ENCODE peak calls at places on chromosomes 16 and 17, in six cellular contexts. One of them, this sample, is unnamed.

GRCh38 chr17:65345261-65346060 is 208.3 kb downstream of the RGS9 start:
- DNase-seq in stimulated activated CD4-positive, alpha-beta T cell treated with anti-CD3 and anti-CD28 coated beads, Interleukin-4, amount 100 ng/mL, for 4 hours: peak
- DNase-seq in SW 1271: no peak
- DNase-seq in NCI-H1694 treated with DMSO at 0.1 percent for 48 hours: no peak
- DNase-seq in ACHN: no peak
- DNase-seq in activated CD4-positive, CD25-positive, alpha-beta regulatory T cell: no peak
- DNase-seq in this sample: no peak

GRCh38 chr17:65559802-65560627 is 1.4 kb downstream of the AXIN2 start:
- DNase-seq in stimulated activated CD4-positive, alpha-beta T cell treated with anti-CD3 and anti-CD28 coated beads, Interleukin-4, amount 100 ng/mL, for 4 hours: peak
- DNase-seq in SW 1271: no peak
- DNase-seq in NCI-H1694 treated with DMSO at 0.1 percent for 48 hours: no peak
- DNase-seq in ACHN: no peak
- DNase-seq in activated CD4-positive, CD25-positive, alpha-beta regulatory T cell: no peak
- DNase-seq in this sample: no peak

GRCh38 chr16:47017636-47018035 is 44.2 kb upstream of the DNAJA2 start:
- DNase-seq in stimulated activated CD4-positive, alpha-beta T cell treated with anti-CD3 and anti-CD28 coated beads, Interleukin-4, amount 100 ng/mL, for 4 hours: no peak
- DNase-seq in SW 1271: no peak
- DNase-seq in NCI-H1694 treated with DMSO at 0.1 percent for 48 hours: no peak
- DNase-seq in ACHN: no peak
- DNase-seq in activated CD4-positive, CD25-positive, alpha-beta regulatory T cell: no peak
- DNase-seq in this sample: no peak

GRCh38 chr16:87498324-87499188 is 5.7 kb upstream of the ZCCHC14 start:
- DNase-seq in stimulated activated CD4-positive, alpha-beta T cell treated with anti-CD3 and anti-CD28 coated beads, Interleukin-4, amount 100 ng/mL, for 4 hours: no peak
- DNase-seq in SW 1271: no peak
- DNase-seq in NCI-H1694 treated with DMSO at 0.1 percent for 48 hours: no peak
- DNase-seq in ACHN: no peak
- DNase-seq in activated CD4-positive, CD25-positive, alpha-beta regulatory T cell: no peak
- DNase-seq in this sample: no peak

GRCh38 chr17:78796134-78796900 is 14.2 kb upstream of the CYTH1 start:
- DNase-seq in stimulated activated CD4-positive, alpha-beta T cell treated with anti-CD3 and anti-CD28 coated beads, Interleukin-4, amount 100 ng/mL, for 4 hours: no peak
- DNase-seq in SW 1271: no peak
- DNase-seq in NCI-H1694 treated with DMSO at 0.1 percent for 48 hours: no peak
- DNase-seq in ACHN: no peak
- DNase-seq in activated CD4-positive, CD25-positive, alpha-beta regulatory T cell: no peak
- DNase-seq in this sample: no peak

GRCh38 chr16:85144026-85144915 is 32.0 kb upstream of the CIBAR2 start:
- DNase-seq in stimulated activated CD4-positive, alpha-beta T cell treated with anti-CD3 and anti-CD28 coated beads, Interleukin-4, amount 100 ng/mL, for 4 hours: no peak
- DNase-seq in SW 1271: no peak
- DNase-seq in NCI-H1694 treated with DMSO at 0.1 percent for 48 hours: no peak
- DNase-seq in ACHN: no peak
- DNase-seq in activated CD4-positive, CD25-positive, alpha-beta regulatory T cell: no peak
- DNase-seq in this sample: no peak

GRCh38 chr17:2123467-2124251 is 68.8 kb downstream of the HIC1 start:
- DNase-seq in stimulated activated CD4-positive, alpha-beta T cell treated with anti-CD3 and anti-CD28 coated beads, Interleukin-4, amount 100 ng/mL, for 4 hours: no peak
- DNase-seq in SW 1271: no peak
- DNase-seq in NCI-H1694 treated with DMSO at 0.1 percent for 48 hours: no peak
- DNase-seq in ACHN: no peak
- DNase-seq in activated CD4-positive, CD25-positive, alpha-beta regulatory T cell: no peak
- DNase-seq in this sample: no peak

GRCh38 chr16:25256821-25257503 is 683 bp downstream of the ZKSCAN2 start:
- DNase-seq in stimulated activated CD4-positive, alpha-beta T cell treated with anti-CD3 and anti-CD28 coated beads, Interleukin-4, amount 100 ng/mL, for 4 hours: peak
- DNase-seq in SW 1271: no peak
- DNase-seq in NCI-H1694 treated with DMSO at 0.1 percent for 48 hours: no peak
- DNase-seq in ACHN: peak
- DNase-seq in activated CD4-positive, CD25-positive, alpha-beta regulatory T cell: no peak
- DNase-seq in this sample: peak

GRCh38 chr17:77320046-77320445 is 179.3 kb downstream of the SEC14L1 start:
- DNase-seq in stimulated activated CD4-positive, alpha-beta T cell treated with anti-CD3 and anti-CD28 coated beads, Interleukin-4, amount 100 ng/mL, for 4 hours: no peak
- DNase-seq in SW 1271: no peak
- DNase-seq in NCI-H1694 treated with DMSO at 0.1 percent for 48 hours: no peak
- DNase-seq in ACHN: peak
- DNase-seq in activated CD4-positive, CD25-positive, alpha-beta regulatory T cell: no peak
- DNase-seq in this sample: no peak

GRCh38 chr17:45849536-45849990 is 4.9 kb downstream of the SPPL2C start:
- DNase-seq in stimulated activated CD4-positive, alpha-beta T cell treated with anti-CD3 and anti-CD28 coated beads, Interleukin-4, amount 100 ng/mL, for 4 hours: no peak
- DNase-seq in SW 1271: no peak
- DNase-seq in NCI-H1694 treated with DMSO at 0.1 percent for 48 hours: no peak
- DNase-seq in ACHN: no peak
- DNase-seq in activated CD4-positive, CD25-positive, alpha-beta regulatory T cell: no peak
- DNase-seq in this sample: no peak

GRCh38 chr17:7929158-7930029 is at the start of gene KCNAB3:
- DNase-seq in stimulated activated CD4-positive, alpha-beta T cell treated with anti-CD3 and anti-CD28 coated beads, Interleukin-4, amount 100 ng/mL, for 4 hours: peak
- DNase-seq in SW 1271: no peak
- DNase-seq in NCI-H1694 treated with DMSO at 0.1 percent for 48 hours: no peak
- DNase-seq in ACHN: no peak
- DNase-seq in activated CD4-positive, CD25-positive, alpha-beta regulatory T cell: no peak
- DNase-seq in this sample: no peak

GRCh38 chr16:80120899-80121521 is 419.8 kb upstream of the DYNLRB2 start:
- DNase-seq in stimulated activated CD4-positive, alpha-beta T cell treated with anti-CD3 and anti-CD28 coated beads, Interleukin-4, amount 100 ng/mL, for 4 hours: no peak
- DNase-seq in SW 1271: no peak
- DNase-seq in NCI-H1694 treated with DMSO at 0.1 percent for 48 hours: no peak
- DNase-seq in ACHN: no peak
- DNase-seq in activated CD4-positive, CD25-positive, alpha-beta regulatory T cell: no peak
- DNase-seq in this sample: no peak

GRCh38 chr17:80984749-80985148 is 6.9 kb upstream of the CHMP6 start:
- DNase-seq in stimulated activated CD4-positive, alpha-beta T cell treated with anti-CD3 and anti-CD28 coated beads, Interleukin-4, amount 100 ng/mL, for 4 hours: no peak
- DNase-seq in SW 1271: no peak
- DNase-seq in NCI-H1694 treated with DMSO at 0.1 percent for 48 hours: no peak
- DNase-seq in ACHN: peak
- DNase-seq in activated CD4-positive, CD25-positive, alpha-beta regulatory T cell: no peak
- DNase-seq in this sample: no peak

GRCh38 chr17:55332296-55333041 is 67.7 kb downstream of the HLF start:
- DNase-seq in stimulated activated CD4-positive, alpha-beta T cell treated with anti-CD3 and anti-CD28 coated beads, Interleukin-4, amount 100 ng/mL, for 4 hours: no peak
- DNase-seq in SW 1271: no peak
- DNase-seq in NCI-H1694 treated with DMSO at 0.1 percent for 48 hours: no peak
- DNase-seq in ACHN: no peak
- DNase-seq in activated CD4-positive, CD25-positive, alpha-beta regulatory T cell: no peak
- DNase-seq in this sample: no peak